ENCODE peak calls at places on chromosomes 12 and 14, in five cellular contexts. T is stomach, S is heart left ventricle, U is testis, V is uterus. D is an unnamed sample. For H3K36me3 and H3K9me3, the result is how much of the 10 kb centered on the place peaks cover.

GRCh38 chr12:119423285-119423684 is 88.8 kb downstream of the CCDC60 start:
- DNase-seq in S (no peak), T (no peak), V (no peak), U (peak), D (no peak)

GRCh38 chr12:87848248-87848868 is 180.8 kb downstream of the C12orf50 start:
- DNase-seq in U (peak), V (no peak), T (no peak), S (no peak), D (peak)

GRCh38 chr12:133057446-133057845 is 20.1 kb downstream of the ZNF84 start:
- DNase-seq in T (no peak), V (no peak), U (no peak), S (no peak), D (no peak)

GRCh38 chr12:57498571-57498970 is 10.7 kb downstream of the MARS1 start:
- DNase-seq in T (no peak), U (no peak), V (no peak), S (no peak), D (no peak)

GRCh38 chr12:71421007-71421406 is 18.6 kb upstream of the LGR5 start:
- DNase-seq in S (no peak), U (no peak), T (no peak), V (no peak), D (no peak)

GRCh38 chr14:95098984-95099599 is 58.2 kb downstream of the DICER1 start:
- DNase-seq in S (no peak), V (peak), T (peak), U (peak), D (peak)

GRCh38 chr14:73719361-73719760 is 5.2 kb upstream of the PNMA1 start:
- DNase-seq in U (no peak), T (no peak), V (no peak), S (no peak), D (no peak)

GRCh38 chr12:52294803-52295202 is 3.5 kb upstream of the KRT81 start:
- DNase-seq in U (no peak), S (no peak), V (no peak), T (no peak), D (no peak)

GRCh38 chr12:95997911-95998510 is 1.9 kb upstream of the HAL start:
- DNase-seq in T (no peak), S (no peak), V (no peak), U (no peak), D (no peak)

GRCh38 chr12:122859303-122860051 is 24.2 kb downstream of the HIP1R start:
- DNase-seq in T (no peak), U (no peak), V (no peak), S (peak), D (no peak)

GRCh38 chr14:79325071-79325470 is 886.2 kb downstream of the DIO2 start:
- DNase-seq in S (no peak), T (no peak), U (no peak), V (no peak), D (peak)
- H3K36me3 ChIP-seq in S (under half), T (under half), U (under half), V (under half), D (under half)

DNA sequence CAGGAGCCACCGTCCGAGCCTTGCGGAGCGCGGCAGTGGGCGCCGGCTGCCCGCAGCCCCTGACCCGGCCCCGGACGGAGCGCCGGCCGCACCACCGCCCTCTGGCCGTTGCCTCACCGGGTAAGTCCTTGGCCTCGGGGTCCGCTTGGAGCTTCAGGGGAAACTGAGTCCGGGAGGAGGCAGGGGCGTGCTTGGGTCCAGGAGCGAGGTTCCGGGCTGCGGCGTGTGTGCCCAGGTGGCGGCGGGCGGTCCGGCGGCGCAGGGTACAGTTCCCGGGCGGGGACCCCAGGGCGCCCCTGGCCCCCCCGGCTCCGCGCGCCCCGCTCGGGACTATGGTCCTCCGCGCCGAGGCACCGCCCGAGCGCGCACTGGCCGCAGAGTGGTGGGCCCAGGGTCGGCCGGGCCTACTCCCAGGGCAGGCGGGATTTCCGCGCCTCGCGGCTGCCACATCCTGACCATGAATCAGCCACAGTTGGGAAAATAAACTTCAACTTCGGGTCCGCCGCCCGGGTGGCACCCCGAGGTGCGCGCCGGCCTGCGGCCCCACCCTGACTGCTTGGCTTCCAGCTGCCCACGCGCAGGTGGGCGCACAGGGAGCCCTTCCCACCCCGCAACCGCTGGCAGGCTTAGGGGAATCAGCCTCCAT is 325 bp downstream of the INF2 start:
- DNase-seq in U (no peak), T (no peak), S (peak), V (no peak), D (no peak)
- TF ChIP-seq POLR2A in U (no peak), T (no peak), S (no peak), V (peak), D (peak)

GRCh38 chr12:31516702-31517101 is 74.2 kb downstream of the DENND5B start:
- DNase-seq in U (no peak), S (no peak), T (no peak), V (no peak), D (no peak)
- H3K9me3 ChIP-seq in U (under half), S (under half), T (under half), V (under half), D (under half)

GRCh38 chr14:33073023-33073422 is 134.3 kb downstream of the NPAS3 start:
- DNase-seq in V (no peak), T (no peak), U (no peak), S (no peak), D (no peak)

GRCh38 chr14:33065634-33066033 is 127.0 kb downstream of the NPAS3 start:
- DNase-seq in V (no peak), U (no peak), T (no peak), S (no peak), D (no peak)

GRCh38 chr14:33070474-33070873 is 131.8 kb downstream of the NPAS3 start:
- DNase-seq in U (no peak), V (no peak), S (no peak), T (no peak), D (no peak)

GRCh38 chr14:33063521-33063920 is 124.8 kb downstream of the NPAS3 start:
- DNase-seq in T (no peak), U (no peak), V (no peak), S (no peak), D (no peak)

GRCh38 chr14:33068626-33069025 is 129.9 kb downstream of the NPAS3 start:
- DNase-seq in T (no peak), U (no peak), S (no peak), V (no peak), D (no peak)
- H3K36me3 ChIP-seq in T (under half), U (under half), S (under half), V (under half), D (under half)

GRCh38 chr12:9064201-9064814 is 51.4 kb downstream of the A2M start:
- DNase-seq in T (peak), S (peak), U (peak), V (peak), D (peak)
- TF ChIP-seq POLR2A in T (peak), S (peak), U (no peak), V (peak), D (peak)

DNA sequence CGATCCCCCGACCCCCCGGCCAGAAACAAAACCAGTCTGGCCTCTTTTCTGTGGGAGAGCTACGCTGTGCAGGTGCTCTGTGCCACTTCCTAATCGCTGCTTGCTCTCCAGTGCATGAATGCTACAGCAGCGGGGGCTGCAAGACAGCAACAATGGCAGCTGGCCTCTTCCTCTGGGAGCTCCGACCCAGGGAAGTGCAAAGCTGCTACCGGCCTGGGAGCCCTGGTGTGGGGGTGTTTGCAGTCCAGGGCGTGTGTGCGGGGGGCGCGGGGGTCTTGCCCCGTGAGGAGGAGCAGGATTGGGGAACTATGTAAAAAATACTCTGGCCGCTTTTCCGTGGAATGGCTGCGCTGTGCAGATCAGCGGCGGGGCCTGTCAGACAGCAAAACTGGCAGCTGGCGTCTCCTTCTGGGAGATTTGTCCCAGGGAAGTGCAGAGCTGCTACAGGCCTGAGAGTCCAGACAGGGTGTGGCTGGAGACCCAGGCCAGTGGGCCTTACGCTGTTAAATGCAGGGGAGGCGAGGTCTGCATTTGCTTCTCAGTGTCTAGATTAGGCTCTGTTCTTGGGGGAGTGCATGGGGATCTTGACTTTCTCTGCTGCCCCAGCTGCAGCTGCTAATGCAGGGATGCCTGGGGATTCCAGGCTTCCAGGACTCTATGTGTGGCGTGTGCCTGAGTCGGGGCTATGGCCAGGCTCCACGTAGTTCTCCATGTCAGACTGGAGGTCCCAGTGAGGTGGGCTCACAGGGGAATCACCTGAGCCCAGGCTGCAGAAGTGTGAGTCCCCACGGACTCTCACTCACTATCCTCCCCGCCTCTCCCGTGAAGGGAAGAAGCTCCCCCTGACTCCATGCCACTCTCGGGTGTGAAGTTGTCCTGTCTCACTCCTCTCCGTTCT is 344.5 kb downstream of the AEBP2 start:
- DNase-seq in S (peak), T (no peak), U (peak), V (no peak), D (no peak)
- H3K9me3 ChIP-seq in S (under half), T (under half), U (under half), V (under half), D (under half)

DNA sequence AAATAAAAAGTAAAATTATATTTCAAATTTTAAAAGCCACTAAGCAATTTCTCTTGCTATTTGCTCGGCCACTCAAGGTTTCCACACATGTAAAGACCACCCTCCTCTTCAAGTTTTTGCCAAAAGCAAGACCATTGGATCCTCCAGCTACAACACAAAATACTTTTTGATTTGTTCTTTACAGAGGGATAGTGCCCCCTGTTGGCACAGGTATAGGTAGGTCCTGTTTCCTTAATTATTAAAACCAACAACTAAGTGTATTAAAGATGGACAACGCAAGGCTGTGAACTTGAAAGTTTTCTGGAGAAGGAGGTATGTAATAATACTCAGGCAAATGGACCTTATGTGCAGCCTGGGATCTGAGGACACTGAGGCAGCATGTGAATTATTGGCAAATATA is 23.8 kb downstream of the ATP6V1D start:
- DNase-seq in T (no peak), U (no peak), S (no peak), V (no peak), D (no peak)
- H3K36me3 ChIP-seq in T (half or more), U (under half), S (half or more), V (under half), D (under half)

D was measured in body of pancreas.